ENCODE peak calls at places on chromosomes 7 and 10, in eight cellular contexts. E is breast epithelium, H is uterus, B is tibial nerve, F is body of pancreas, T is right lobe of liver, U is HepG2, W is A549. J is an unnamed sample.

GRCh38 chr10:123757853-123758252 is 91.7 kb downstream of the GPR26 start:
- DNase-seq in U (no peak), E (no peak), W (no peak), H (no peak), T (no peak), F (no peak), B (no peak), J (no peak)

GRCh38 chr7:501526-501925 is 18.1 kb downstream of the PDGFA start:
- DNase-seq in U (no peak), E (no peak), F (no peak), B (no peak), H (no peak), W (no peak), T (no peak), J (no peak)

GRCh38 chr7:26850193-26850651 is 14.2 kb downstream of the SKAP2 start:
- DNase-seq in W (no peak), F (no peak), U (no peak), H (no peak), E (no peak), B (no peak), T (no peak), J (no peak)

GRCh38 chr7:96219382-96220130 is 102.3 kb downstream of the SLC25A13 start:
- DNase-seq in T (no peak), F (no peak), E (no peak), W (no peak), H (no peak), U (no peak), B (no peak), J (no peak)

GRCh38 chr7:143354965-143355364 is 7.5 kb downstream of the FAM131B start:
- DNase-seq in T (no peak), F (no peak), E (no peak), U (no peak), H (no peak), B (no peak), W (no peak), J (no peak)

GRCh38 chr7:135386776-135387175 is 123.1 kb downstream of the CNOT4 start:
- DNase-seq in B (no peak), U (no peak), W (no peak), E (no peak), F (no peak), T (no peak), H (no peak), J (no peak)

GRCh38 chr7:43646603-43647313 is 63.9 kb downstream of the STK17A start:
- DNase-seq in T (no peak), H (no peak), W (no peak), F (no peak), U (no peak), B (no peak), E (no peak), J (no peak)

GRCh38 chr10:29160110-29160669 is 128.7 kb upstream of the LYZL1 start:
- DNase-seq in B (no peak), F (no peak), U (peak; percentile 25), W (peak; percentile 71), E (no peak), T (no peak), H (no peak), J (peak; percentile 25)

GRCh38 chr7:44639701-44640321 is 33.4 kb downstream of the OGDH start:
- DNase-seq in T (peak; percentile 54), E (peak; percentile 54), B (peak; percentile 25), F (peak; percentile 73), H (peak; percentile 31), W (peak; percentile 64), U (peak; percentile 83), J (no peak)

GRCh38 chr10:18238875-18239485 is 98.8 kb downstream of the CACNB2 start:
- DNase-seq in T (no peak), B (no peak), U (peak; percentile 10), H (no peak), F (peak; percentile 37), W (peak; percentile 20), E (no peak), J (peak; percentile 33)

GRCh38 chr10:59885430-59886134 is 20.8 kb downstream of the CCDC6 start:
- DNase-seq in T (no peak), E (no peak), H (no peak), U (no peak), B (no peak), W (no peak), F (no peak), J (peak; percentile 89)

GRCh38 chr10:113104071-113104470 is 154.0 kb downstream of the TCF7L2 start:
- DNase-seq in E (no peak), H (peak; percentile 55), T (no peak), W (no peak), U (no peak), F (no peak), B (no peak), J (peak; percentile 27)

GRCh38 chr7:137017221-137017620 is 148.8 kb downstream of the CHRM2 start:
- DNase-seq in H (no peak), U (no peak), B (no peak), T (no peak), F (no peak), E (no peak), W (no peak), J (no peak)

GRCh38 chr10:85995791-85996190 is 370.8 kb downstream of the GRID1 start:
- DNase-seq in E (no peak), F (peak; percentile 58), T (no peak), H (no peak), U (peak; percentile 18), W (peak; percentile 53), B (no peak), J (peak; percentile 35)

DNA sequence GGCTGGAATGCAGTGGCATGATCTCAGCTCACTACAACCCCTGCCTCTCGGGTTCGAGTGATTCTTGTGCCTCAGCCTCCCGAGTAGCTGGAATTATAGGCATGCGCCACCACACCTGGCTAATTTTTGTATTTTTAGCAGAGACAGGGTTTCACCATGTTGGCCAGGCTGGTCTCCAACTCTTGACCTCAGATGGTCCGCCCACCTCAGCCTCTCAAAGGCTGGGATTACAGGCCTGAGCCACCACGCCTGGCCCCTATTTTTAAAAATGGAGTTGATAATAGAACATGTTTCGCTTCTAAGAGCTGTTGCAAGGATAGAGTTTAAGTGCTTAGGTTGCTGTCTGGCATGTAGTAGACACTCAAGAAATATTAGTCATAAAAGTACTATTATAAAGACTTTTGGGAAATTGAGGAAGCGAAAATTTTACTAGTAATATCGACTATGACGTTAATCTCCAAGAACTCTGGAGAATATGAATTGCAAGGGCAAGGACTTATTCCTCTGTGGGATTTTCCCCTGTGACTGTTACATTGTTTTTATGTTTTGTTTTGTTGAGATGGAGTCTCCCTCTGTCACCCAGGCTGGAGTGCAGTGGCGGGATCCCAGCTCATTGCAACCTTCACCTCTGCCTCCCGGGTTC is 7.9 kb downstream of the GTF2I start:
- DNase-seq in U (no peak), B (no peak), H (no peak), E (no peak), T (no peak), F (no peak), W (no peak), J (no peak)
- TF ChIP-seq POLR2A in U (no peak), B (no peak), H (no peak), E (no peak), T (no peak), F (no peak), W (no peak), J (no peak)

DNA sequence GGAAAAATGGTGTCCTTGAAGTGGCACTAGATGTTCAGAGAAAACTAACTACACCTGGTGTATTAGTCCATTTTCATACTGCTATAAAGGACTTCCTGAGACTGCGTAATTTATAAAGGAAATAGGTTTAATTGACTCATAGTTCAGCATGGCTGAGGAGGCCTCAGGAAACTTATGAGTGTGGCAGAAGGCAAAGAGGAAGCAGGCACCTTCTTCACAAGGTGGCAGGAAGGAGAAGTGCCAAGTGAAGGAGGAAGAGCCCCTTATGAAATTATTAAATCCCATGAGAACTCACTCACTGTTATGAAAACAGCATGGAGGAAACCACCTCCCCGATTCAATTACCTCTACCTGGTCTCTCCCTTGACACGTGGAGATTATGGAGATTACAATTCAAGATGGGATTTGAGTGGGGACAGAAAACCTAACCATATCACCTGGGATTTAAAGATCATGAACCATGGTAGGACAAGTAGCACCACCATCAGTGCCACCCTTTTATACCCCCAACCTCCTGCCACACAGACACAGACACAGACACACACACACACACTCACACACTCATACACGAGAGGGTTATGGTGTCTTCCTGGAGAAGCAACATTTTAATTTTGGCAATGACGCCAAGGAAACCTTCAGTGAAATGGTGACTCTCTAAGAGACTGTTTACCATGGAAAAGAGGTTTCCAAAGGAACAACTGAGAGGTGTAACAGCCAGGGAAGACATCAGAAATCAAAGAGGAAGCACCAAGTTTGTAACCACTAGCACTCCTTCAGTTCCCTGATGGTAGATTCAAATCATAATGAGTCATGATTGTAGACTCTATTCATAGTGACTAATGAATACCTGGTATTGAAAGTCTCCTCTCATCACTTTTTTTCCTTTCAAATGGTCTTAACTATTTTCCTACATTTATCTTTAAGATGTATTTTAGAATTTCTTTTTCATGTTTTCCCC is 41.8 kb upstream of the WNT16 start:
- DNase-seq in W (no peak), B (no peak), F (no peak), T (no peak), U (no peak), E (no peak), H (no peak), J (peak; percentile 11)
- TF ChIP-seq POLR2A in W (no peak), B (no peak), F (no peak), T (no peak), U (no peak), E (no peak), H (no peak), J (no peak)

GRCh38 chr10:95698415-95698814 is 4.7 kb upstream of the TCTN3 start:
- DNase-seq in B (no peak), T (no peak), F (no peak), E (no peak), U (no peak), W (no peak), H (no peak), J (no peak)

GRCh38 chr10:95697429-95697828 is 3.7 kb upstream of the TCTN3 start:
- DNase-seq in T (no peak), U (no peak), H (no peak), E (no peak), F (peak; percentile 44), B (no peak), W (no peak), J (no peak)

GRCh38 chr10:95693331-95693667 is 428 bp downstream of the TCTN3 start:
- DNase-seq in H (no peak), U (no peak), B (no peak), W (no peak), F (no peak), E (no peak), T (no peak), J (peak; percentile 18)

GRCh38 chr10:95694665-95695064 is 938 bp upstream of the TCTN3 start:
- DNase-seq in H (no peak), U (no peak), W (no peak), T (no peak), F (no peak), B (no peak), E (no peak), J (no peak)

GRCh38 chr10:95693668-95694534 is at the start of gene TCTN3:
- DNase-seq in W (peak; percentile 99), F (peak; percentile 99), T (peak; percentile 98), B (peak; percentile 93), U (peak; percentile 99), H (peak; percentile 98), E (peak; percentile 95), J (peak; percentile 100)
- TF ChIP-seq POLR2A in W (peak; percentile 88), F (peak; percentile 80), T (peak; percentile 63), B (no peak), U (peak; percentile 83), H (peak; percentile 46), E (peak; percentile 52), J (peak; percentile 87)

GRCh38 chr7:150404785-150405583 is 25.9 kb downstream of the ZNF775 start:
- DNase-seq in F (peak; percentile 93), E (peak; percentile 87), U (peak; percentile 75), W (peak; percentile 84), B (peak; percentile 83), H (peak; percentile 89), T (peak; percentile 92), J (peak; percentile 95)
- TF ChIP-seq POLR2A in F (peak; percentile 90), E (peak; percentile 49), U (peak; percentile 69), W (peak; percentile 72), B (peak; percentile 59), H (peak; percentile 10), T (peak; percentile 90), J (peak; percentile 55)

J was measured in NB4.